ENCODE peak calls at places on chromosome 1, in seven cellular contexts. W is stomach, G is BJ, F is A549, H is neural crest cell, R is WERI-Rb-1, J is IMR-90. Y is an unnamed sample.

GRCh38 chr1:10387611-10388386 is 11.1 kb upstream of the PGD start:
- DNase-seq in W (no peak), H (no peak), F (peak; percentile 97), R (no peak), J (peak; percentile 82), G (no peak), Y (peak; percentile 31)

GRCh38 chr1:33211972-33212371 is 30.1 kb upstream of the TRIM62 start:
- DNase-seq in W (no peak), J (no peak), R (no peak), H (no peak), G (no peak), F (no peak), Y (no peak)

GRCh38 chr1:1088036-1088800 is 14.1 kb upstream of the RNF223 start:
- DNase-seq in F (no peak), W (no peak), G (no peak), R (no peak), J (no peak), H (no peak), Y (peak; percentile 37)

GRCh38 chr1:99650021-99650420 is 4.1 kb downstream of the PALMD start:
- DNase-seq in H (no peak), W (no peak), F (no peak), J (no peak), R (no peak), G (no peak), Y (no peak)

GRCh38 chr1:22241250-22241649 is 98.4 kb upstream of the WNT4 start:
- DNase-seq in G (no peak), R (no peak), W (no peak), F (no peak), H (no peak), J (no peak), Y (no peak)

GRCh38 chr1:9374748-9375345 is 82.2 kb downstream of the SPSB1 start:
- DNase-seq in R (peak; percentile 91), F (no peak), J (no peak), W (no peak), G (no peak), H (no peak), Y (no peak)

GRCh38 chr1:23438545-23438944 is 14.0 kb upstream of the TCEA3 start:
- DNase-seq in W (no peak), G (no peak), R (no peak), H (no peak), J (no peak), F (no peak), Y (no peak)

GRCh38 chr1:14955402-14955801 is 198.1 kb upstream of the TMEM51 start:
- DNase-seq in G (no peak), R (no peak), J (no peak), W (no peak), F (no peak), H (no peak), Y (no peak)

GRCh38 chr1:57124768-57125446 is 159.1 kb upstream of the C8B start:
- DNase-seq in G (no peak), F (no peak), J (peak; percentile 55), H (no peak), R (no peak), W (no peak), Y (no peak)

GRCh38 chr1:1943834-1944570 is 24.9 kb upstream of the TMEM52 start:
- DNase-seq in H (peak; percentile 73), J (no peak), R (peak; percentile 89), G (no peak), F (peak; percentile 64), W (peak; percentile 64), Y (peak; percentile 84)

GRCh38 chr1:145935708-145936107 is 8.4 kb upstream of the RBM8A start:
- DNase-seq in H (no peak), G (no peak), F (no peak), W (no peak), J (no peak), R (no peak), Y (no peak)

GRCh38 chr1:29180497-29181412 is 945 bp downstream of the SRSF4 start:
- DNase-seq in G (no peak), J (no peak), H (no peak), F (no peak), W (no peak), R (peak; percentile 21), Y (no peak)

DNA sequence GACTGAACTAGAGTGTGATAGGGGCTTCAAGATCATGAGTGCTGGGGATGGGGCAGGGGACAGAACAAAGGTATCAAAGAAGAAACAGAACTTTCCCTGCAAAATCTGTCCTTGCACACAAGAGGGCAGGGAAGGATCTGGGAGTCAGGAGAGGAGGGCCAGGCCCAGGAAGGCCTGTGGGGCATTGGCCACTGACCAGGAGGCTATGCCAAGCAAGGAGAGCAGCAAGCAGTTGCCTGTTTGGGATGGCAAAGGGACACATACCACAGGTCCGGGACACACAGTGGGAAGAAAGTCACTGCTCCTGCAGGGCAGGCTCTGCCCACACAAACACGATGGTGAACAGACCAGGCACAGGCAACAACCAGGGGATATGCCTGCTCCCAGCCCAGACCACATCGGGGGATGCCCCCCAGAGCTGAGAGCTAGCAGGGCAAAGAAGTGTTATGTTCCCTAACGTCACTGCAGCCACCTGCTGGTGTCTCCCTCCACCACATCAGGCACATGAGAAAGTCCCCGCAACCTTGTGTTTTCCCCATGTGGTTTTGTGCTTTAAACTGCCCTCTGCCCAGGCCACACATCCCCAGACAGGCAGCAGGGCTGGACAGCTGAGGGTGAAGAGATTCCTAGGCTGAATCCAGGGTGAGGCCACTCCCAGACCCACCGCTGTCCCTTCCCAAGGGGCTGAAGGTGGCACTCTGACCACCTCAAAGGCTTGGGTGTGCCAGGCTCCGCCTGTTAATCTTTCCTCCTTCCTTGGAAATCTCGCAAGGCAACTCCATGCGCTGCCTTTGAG is 53.6 kb downstream of the KIF21B start:
- DNase-seq in H (no peak), G (no peak), J (no peak), W (no peak), R (no peak), F (no peak), Y (no peak)
- TF ChIP-seq CTCF in H (no peak), G (no peak), J (no peak), W (no peak), R (peak; percentile 52), F (no peak), Y (no peak)

GRCh38 chr1:59976194-59977074 is 49.9 kb upstream of the CYP2J2 start:
- DNase-seq in F (peak; percentile 39), W (peak; percentile 70), H (peak; percentile 76), G (no peak), R (peak; percentile 62), J (peak; percentile 26), Y (peak; percentile 83)

GRCh38 chr1:59973719-59974118 is 47.1 kb upstream of the CYP2J2 start:
- DNase-seq in G (no peak), J (no peak), W (no peak), H (no peak), F (no peak), R (no peak), Y (no peak)

GRCh38 chr1:59978026-59978425 is 51.5 kb upstream of the CYP2J2 start:
- DNase-seq in W (no peak), G (no peak), R (no peak), H (no peak), J (no peak), F (no peak), Y (no peak)

GRCh38 chr1:59979551-59980070 is 53.0 kb upstream of the CYP2J2 start:
- DNase-seq in F (no peak), W (no peak), H (no peak), R (no peak), J (no peak), G (no peak), Y (no peak)

DNA sequence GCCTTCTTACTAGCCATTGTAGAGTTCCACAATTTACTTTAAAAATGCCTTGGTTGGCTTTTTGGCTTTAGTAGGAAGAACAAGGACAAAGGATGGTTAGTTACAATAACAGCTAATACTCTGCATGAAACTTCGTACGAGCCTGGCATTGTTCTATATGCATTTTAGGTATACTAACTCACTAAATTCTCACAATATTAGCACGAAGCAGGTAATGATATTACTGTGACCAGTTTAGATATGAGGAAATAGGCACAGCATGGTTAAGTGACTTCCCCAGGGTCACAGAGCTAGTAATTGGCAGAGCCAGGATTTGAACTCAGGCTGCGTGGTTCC is 50.5 kb upstream of the CYP2J2 start:
- DNase-seq in W (no peak), H (no peak), F (no peak), J (no peak), G (no peak), R (no peak), Y (no peak)
- TF ChIP-seq CTCF in W (no peak), H (peak; percentile 26), F (no peak), J (no peak), G (no peak), R (no peak), Y (peak; percentile 38)

GRCh38 chr1:25022361-25023189 is 92.5 kb upstream of the RUNX3 start:
- DNase-seq in W (peak; percentile 74), G (peak; percentile 87), F (peak; percentile 76), H (peak; percentile 34), R (no peak), J (peak; percentile 96), Y (no peak)
- TF ChIP-seq CTCF in W (no peak), G (no peak), F (no peak), H (no peak), R (no peak), J (no peak), Y (no peak)

GRCh38 chr1:228898582-228898992 is 163.3 kb downstream of the RHOU start:
- DNase-seq in G (no peak), H (no peak), J (no peak), F (no peak), R (no peak), W (peak; percentile 41), Y (no peak)

GRCh38 chr1:228900993-228901392 is 165.7 kb downstream of the RHOU start:
- DNase-seq in J (no peak), W (no peak), R (no peak), H (no peak), F (no peak), G (no peak), Y (no peak)

GRCh38 chr1:228901936-228902681 is 166.8 kb downstream of the RHOU start:
- DNase-seq in G (no peak), R (no peak), F (no peak), J (no peak), H (no peak), W (no peak), Y (no peak)

GRCh38 chr1:228899421-228899956 is 164.2 kb downstream of the RHOU start:
- DNase-seq in H (no peak), G (no peak), F (no peak), W (no peak), R (no peak), J (no peak), Y (no peak)

DNA sequence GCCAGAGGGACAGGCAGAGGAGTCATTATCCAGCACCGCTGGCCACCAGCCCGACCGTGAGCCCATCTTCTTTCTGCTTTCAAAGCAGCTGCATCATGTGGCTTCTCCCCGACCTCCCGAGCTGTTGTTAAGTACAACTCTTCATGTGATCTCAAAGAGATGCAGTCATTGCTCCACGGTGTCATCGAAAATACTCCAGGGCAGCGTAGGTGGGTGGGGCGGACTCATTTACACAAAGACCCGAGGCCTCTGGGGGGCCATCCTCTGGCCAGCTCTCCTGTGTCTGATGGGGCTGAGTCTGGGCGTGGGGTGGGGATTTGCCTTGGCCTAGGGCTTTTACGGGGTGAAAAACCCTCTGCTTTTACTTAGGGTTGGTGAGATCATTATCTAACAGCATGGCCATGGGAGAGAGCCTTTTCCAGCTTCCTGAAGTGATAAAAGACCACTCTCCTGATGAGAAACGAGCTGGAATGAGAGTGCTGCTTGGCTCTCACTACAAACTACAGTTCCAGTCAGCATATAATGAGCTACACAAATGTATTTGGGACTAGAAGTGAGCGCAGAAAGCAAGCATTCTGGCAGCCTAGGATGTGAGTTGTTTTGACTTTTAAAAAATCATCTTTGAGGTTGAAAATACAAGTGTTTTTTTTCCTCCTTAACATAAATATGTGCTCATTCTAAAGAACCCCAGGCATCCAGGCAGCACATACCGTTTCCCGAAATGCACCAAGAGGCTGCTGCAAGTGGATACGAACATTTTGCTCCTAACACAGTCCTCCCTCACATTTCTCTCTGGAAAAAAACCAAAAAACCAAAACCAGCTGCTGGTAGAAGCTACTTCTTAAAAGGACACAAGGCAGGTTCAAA is 165.1 kb downstream of the RHOU start:
- DNase-seq in H (no peak), J (peak; percentile 22), W (no peak), R (no peak), G (no peak), F (no peak), Y (no peak)
- TF ChIP-seq CTCF in H (no peak), J (no peak), W (no peak), R (no peak), G (no peak), F (no peak), Y (no peak)